ENCODE peak calls at places on chromosomes 12 and 14, in seven cellular contexts. One of them, this sample, is unnamed.

GRCh38 chr14:100239200-100239839 is 376 bp downstream of the YY1 start:
- DNase-seq in right lobe of liver: peak; percentile 66
- DNase-seq in left ventricle myocardium inferior: peak; percentile 33
- DNase-seq in colonic mucosa: peak; percentile 45
- DNase-seq in PC-3: no peak
- DNase-seq in lung: peak; percentile 36
- DNase-seq in A549: no peak
- DNase-seq in this sample: peak; percentile 15

GRCh38 chr14:100019156-100019882 is 45.9 kb upstream of the EVL start:
- DNase-seq in PC-3: no peak
- DNase-seq in colonic mucosa: no peak
- DNase-seq in left ventricle myocardium inferior: no peak
- DNase-seq in right lobe of liver: no peak
- DNase-seq in lung: no peak
- DNase-seq in A549: peak; percentile 29
- DNase-seq in this sample: no peak

GRCh38 chr12:132239392-132239791 is 90.0 kb downstream of the GALNT9 start:
- DNase-seq in left ventricle myocardium inferior: no peak
- DNase-seq in lung: no peak
- DNase-seq in colonic mucosa: no peak
- DNase-seq in right lobe of liver: no peak
- DNase-seq in PC-3: no peak
- DNase-seq in A549: no peak
- DNase-seq in this sample: no peak

GRCh38 chr14:36657409-36658090 is 4.1 kb upstream of the PAX9 start:
- DNase-seq in right lobe of liver: no peak
- DNase-seq in PC-3: peak; percentile 51
- DNase-seq in lung: no peak
- DNase-seq in colonic mucosa: no peak
- DNase-seq in left ventricle myocardium inferior: no peak
- DNase-seq in A549: no peak
- DNase-seq in this sample: no peak

GRCh38 chr12:72368719-72369505 is 96.7 kb downstream of the TRHDE start:
- DNase-seq in A549: no peak
- DNase-seq in PC-3: no peak
- DNase-seq in lung: no peak
- DNase-seq in colonic mucosa: no peak
- DNase-seq in left ventricle myocardium inferior: no peak
- DNase-seq in right lobe of liver: peak; percentile 42
- DNase-seq in this sample: no peak

GRCh38 chr12:95959107-95959506 is 16.0 kb downstream of the AMDHD1 start:
- DNase-seq in PC-3: peak; percentile 49
- DNase-seq in lung: no peak
- DNase-seq in A549: peak; percentile 33
- DNase-seq in right lobe of liver: no peak
- DNase-seq in colonic mucosa: no peak
- DNase-seq in left ventricle myocardium inferior: no peak
- DNase-seq in this sample: no peak

GRCh38 chr12:12859690-12860089 is 31.7 kb upstream of the GPRC5A start:
- DNase-seq in left ventricle myocardium inferior: no peak
- DNase-seq in A549: no peak
- DNase-seq in lung: no peak
- DNase-seq in right lobe of liver: no peak
- DNase-seq in colonic mucosa: no peak
- DNase-seq in PC-3: peak; percentile 75
- DNase-seq in this sample: no peak

GRCh38 chr12:52263761-52264434 is 10.5 kb upstream of the KRT86 start:
- DNase-seq in colonic mucosa: no peak
- DNase-seq in A549: no peak
- DNase-seq in PC-3: no peak
- DNase-seq in right lobe of liver: no peak
- DNase-seq in left ventricle myocardium inferior: no peak
- DNase-seq in lung: no peak
- DNase-seq in this sample: no peak

GRCh38 chr12:91984571-91984970 is 161.1 kb downstream of the BTG1 start:
- DNase-seq in right lobe of liver: no peak
- DNase-seq in colonic mucosa: no peak
- DNase-seq in lung: no peak
- DNase-seq in PC-3: peak; percentile 23
- DNase-seq in left ventricle myocardium inferior: no peak
- DNase-seq in A549: no peak
- DNase-seq in this sample: no peak

GRCh38 chr12:42588981-42589464 is 523 bp downstream of the PRICKLE1 start:
- DNase-seq in PC-3: peak; percentile 64
- DNase-seq in left ventricle myocardium inferior: peak; percentile 34
- DNase-seq in right lobe of liver: no peak
- DNase-seq in lung: peak; percentile 41
- DNase-seq in A549: peak; percentile 41
- DNase-seq in colonic mucosa: no peak
- DNase-seq in this sample: no peak

GRCh38 chr12:43306066-43306465 is 245.9 kb downstream of the ADAMTS20 start:
- DNase-seq in colonic mucosa: no peak
- DNase-seq in PC-3: peak; percentile 89
- DNase-seq in right lobe of liver: no peak
- DNase-seq in lung: no peak
- DNase-seq in left ventricle myocardium inferior: no peak
- DNase-seq in A549: peak; percentile 10
- DNase-seq in this sample: no peak

DNA sequence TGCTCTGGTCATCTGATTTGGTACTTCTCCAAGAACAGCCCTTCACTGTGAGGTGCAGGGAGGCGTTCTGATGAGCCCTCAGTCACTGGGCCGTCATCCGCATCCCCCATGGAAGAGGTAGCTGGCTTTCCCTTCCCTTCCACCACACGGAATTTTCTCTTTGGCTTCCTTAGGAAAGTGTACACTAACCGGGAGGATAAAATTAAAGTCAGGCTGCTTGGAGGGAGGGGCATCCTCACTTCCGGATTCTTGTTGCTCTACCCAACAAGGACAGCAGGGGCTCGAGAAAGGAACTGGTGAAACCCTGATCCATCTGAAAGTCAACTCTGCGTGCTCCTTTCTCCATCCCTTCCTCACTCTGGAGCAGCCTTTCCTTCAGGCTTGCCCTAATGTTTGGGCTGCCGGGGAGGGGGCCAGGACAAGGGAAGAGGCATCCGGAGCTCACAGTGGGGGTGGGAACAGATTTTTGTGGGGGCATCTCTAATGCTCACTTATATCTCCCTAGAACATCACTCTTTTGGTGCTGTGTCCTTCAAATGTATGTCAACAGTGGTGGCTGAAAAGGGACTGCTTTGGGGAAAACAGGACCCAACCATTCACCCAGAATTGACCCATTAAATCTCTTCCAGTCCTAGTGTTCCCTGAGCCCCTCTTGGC is 101.4 kb upstream of the FKBP4 start:
- DNase-seq in PC-3: no peak
- DNase-seq in left ventricle myocardium inferior: no peak
- DNase-seq in right lobe of liver: no peak
- DNase-seq in A549: no peak
- DNase-seq in colonic mucosa: no peak
- DNase-seq in lung: no peak
- DNase-seq in this sample: no peak
- TF ChIP-seq CTCF in PC-3: no peak
- TF ChIP-seq CTCF in left ventricle myocardium inferior: no peak
- TF ChIP-seq CTCF in right lobe of liver: no peak
- TF ChIP-seq CTCF in A549: no peak
- TF ChIP-seq CTCF in colonic mucosa: no peak
- TF ChIP-seq CTCF in lung: no peak
- TF ChIP-seq CTCF in this sample: peak; percentile 28

DNA sequence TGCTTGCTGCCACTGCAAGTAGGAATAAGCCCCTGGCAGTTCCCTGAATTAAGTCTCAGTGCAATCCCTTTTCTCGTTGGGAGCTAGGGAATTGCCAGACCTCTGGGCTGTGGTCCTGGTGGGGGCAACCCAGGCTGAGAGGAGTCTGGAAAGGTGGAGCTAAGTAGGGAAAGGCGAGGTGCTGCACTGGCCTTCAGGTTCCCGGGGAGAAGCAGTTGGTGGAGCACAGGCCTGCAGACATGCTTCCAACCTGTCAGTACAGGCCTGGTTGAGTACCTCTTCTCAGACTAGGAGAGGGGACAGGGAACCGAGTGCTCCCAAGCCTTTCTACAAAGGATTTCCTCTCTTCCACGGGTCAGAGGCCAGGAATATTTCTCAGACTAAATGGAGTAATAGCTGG is 1.5 kb downstream of the NRIP2 start:
- DNase-seq in A549: no peak
- DNase-seq in PC-3: no peak
- DNase-seq in left ventricle myocardium inferior: no peak
- DNase-seq in right lobe of liver: no peak
- DNase-seq in lung: no peak
- DNase-seq in colonic mucosa: no peak
- DNase-seq in this sample: no peak
- H3K27ac ChIP-seq in A549: no peak overlapping the region
- H3K27ac ChIP-seq in PC-3: no peak overlapping the region
- H3K27ac ChIP-seq in left ventricle myocardium inferior: peak overlapping the region; percentile 55
- H3K27ac ChIP-seq in right lobe of liver: no peak overlapping the region
- H3K27ac ChIP-seq in lung: no peak overlapping the region
- H3K27ac ChIP-seq in colonic mucosa: no peak overlapping the region
- H3K27ac ChIP-seq in this sample: no peak overlapping the region

GRCh38 chr14:104375551-104376201 is 203.9 kb upstream of the C14orf180 start:
- DNase-seq in lung: no peak
- DNase-seq in A549: no peak
- DNase-seq in right lobe of liver: no peak
- DNase-seq in PC-3: no peak
- DNase-seq in colonic mucosa: no peak
- DNase-seq in left ventricle myocardium inferior: no peak
- DNase-seq in this sample: no peak
- H3K9me3 ChIP-seq in lung: peaks cover 18% of the 10 kb centered on the region
- H3K9me3 ChIP-seq in A549: peaks cover 3% of the 10 kb centered on the region
- H3K9me3 ChIP-seq in right lobe of liver: no peaks in the 10 kb centered on the region
- H3K9me3 ChIP-seq in PC-3: no peaks in the 10 kb centered on the region
- H3K9me3 ChIP-seq in colonic mucosa: no peaks in the 10 kb centered on the region
- H3K9me3 ChIP-seq in left ventricle myocardium inferior: peaks cover 15% of the 10 kb centered on the region
- H3K9me3 ChIP-seq in this sample: peaks cover 13% of the 10 kb centered on the region

GRCh38 chr14:50311974-50312733 is at the start of the genes DMAC2L and L2HGDH:
- DNase-seq in left ventricle myocardium inferior: peak; percentile 93
- DNase-seq in right lobe of liver: peak; percentile 96
- DNase-seq in A549: peak; percentile 97
- DNase-seq in lung: peak; percentile 95
- DNase-seq in colonic mucosa: peak; percentile 97
- DNase-seq in PC-3: peak; percentile 98
- DNase-seq in this sample: peak; percentile 85
- TF ChIP-seq CTCF in left ventricle myocardium inferior: no peak
- TF ChIP-seq CTCF in right lobe of liver: peak; percentile 1
- TF ChIP-seq CTCF in A549: no peak
- TF ChIP-seq CTCF in lung: no peak
- TF ChIP-seq CTCF in colonic mucosa: no peak
- TF ChIP-seq CTCF in PC-3: peak; percentile 20
- TF ChIP-seq CTCF in this sample: no peak

DNA sequence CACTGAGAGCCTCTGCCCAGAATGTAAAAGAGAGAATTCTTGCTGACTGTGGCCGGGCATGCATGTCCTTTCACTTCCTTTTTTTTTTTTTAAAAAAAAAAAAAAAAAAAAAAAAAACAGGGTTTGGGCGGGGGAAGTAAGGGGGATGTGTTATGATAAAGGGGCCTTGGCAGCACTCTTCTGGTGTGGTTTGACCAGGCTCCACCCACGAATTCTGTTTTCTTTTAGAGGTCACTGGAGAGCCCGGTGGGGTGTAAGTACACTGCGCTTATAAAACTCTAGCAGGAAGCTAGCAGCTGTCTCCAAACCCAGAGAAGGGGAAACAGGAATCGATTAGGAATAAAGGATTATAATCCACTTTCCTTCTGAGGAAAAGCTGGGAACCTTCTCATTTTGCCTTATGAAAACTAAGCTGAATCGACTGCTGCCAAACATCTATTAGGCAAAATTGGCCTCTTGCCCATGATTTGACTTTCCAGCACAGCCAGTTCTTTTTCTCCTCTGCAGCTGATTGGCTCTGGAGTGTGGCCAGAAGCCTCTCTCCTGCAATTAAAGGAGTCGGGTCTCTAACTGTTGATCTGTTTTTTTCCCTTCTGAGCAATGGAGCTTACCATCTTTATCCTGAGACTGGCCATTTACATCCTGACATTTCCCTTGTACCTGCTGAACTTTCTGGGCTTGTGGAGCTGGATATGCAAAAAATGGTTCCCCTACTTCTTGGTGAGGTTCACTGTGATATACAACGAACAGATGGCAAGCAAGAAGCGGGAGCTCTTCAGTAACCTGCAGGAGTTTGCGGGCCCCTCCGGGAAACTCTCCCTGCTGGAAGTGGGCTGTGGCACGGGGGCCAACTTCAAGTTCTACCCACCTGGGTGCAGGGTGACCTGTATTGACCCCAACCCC is 27.7 kb upstream of the HIGD1C start:
- DNase-seq in colonic mucosa: peak; percentile 97
- DNase-seq in lung: peak; percentile 93
- DNase-seq in left ventricle myocardium inferior: peak; percentile 90
- DNase-seq in A549: no peak
- DNase-seq in PC-3: peak; percentile 78
- DNase-seq in right lobe of liver: peak; percentile 95
- DNase-seq in this sample: no peak
- H3K27ac ChIP-seq in colonic mucosa: peak overlapping the region; percentile 92
- H3K27ac ChIP-seq in lung: peak overlapping the region; percentile 94
- H3K27ac ChIP-seq in left ventricle myocardium inferior: peak overlapping the region; percentile 94
- H3K27ac ChIP-seq in A549: peak overlapping the region; percentile 15
- H3K27ac ChIP-seq in PC-3: no peak overlapping the region
- H3K27ac ChIP-seq in right lobe of liver: peak overlapping the region; percentile 76
- H3K27ac ChIP-seq in this sample: no peak overlapping the region

GRCh38 chr12:56804684-56805083 is 41.6 kb downstream of the HSD17B6 start:
- DNase-seq in lung: no peak
- DNase-seq in PC-3: no peak
- DNase-seq in right lobe of liver: no peak
- DNase-seq in left ventricle myocardium inferior: no peak
- DNase-seq in colonic mucosa: no peak
- DNase-seq in A549: no peak
- DNase-seq in this sample: no peak

GRCh38 chr12:56806303-56806702 is 43.2 kb downstream of the HSD17B6 start:
- DNase-seq in A549: no peak
- DNase-seq in PC-3: no peak
- DNase-seq in lung: no peak
- DNase-seq in left ventricle myocardium inferior: no peak
- DNase-seq in right lobe of liver: no peak
- DNase-seq in colonic mucosa: no peak
- DNase-seq in this sample: no peak

GRCh38 chr12:56804169-56804568 is 41.0 kb downstream of the HSD17B6 start:
- DNase-seq in PC-3: no peak
- DNase-seq in colonic mucosa: no peak
- DNase-seq in lung: no peak
- DNase-seq in A549: no peak
- DNase-seq in right lobe of liver: no peak
- DNase-seq in left ventricle myocardium inferior: no peak
- DNase-seq in this sample: no peak

GRCh38 chr12:56803750-56804149 is 40.6 kb downstream of the HSD17B6 start:
- DNase-seq in colonic mucosa: no peak
- DNase-seq in right lobe of liver: peak; percentile 75
- DNase-seq in PC-3: peak; percentile 25
- DNase-seq in lung: no peak
- DNase-seq in A549: no peak
- DNase-seq in left ventricle myocardium inferior: peak; percentile 26
- DNase-seq in this sample: no peak

GRCh38 chr12:56805282-56805855 is 42.2 kb downstream of the HSD17B6 start:
- DNase-seq in colonic mucosa: no peak
- DNase-seq in PC-3: no peak
- DNase-seq in lung: no peak
- DNase-seq in right lobe of liver: no peak
- DNase-seq in left ventricle myocardium inferior: no peak
- DNase-seq in A549: no peak
- DNase-seq in this sample: no peak
- H3K9me3 ChIP-seq in colonic mucosa: peaks cover 6% of the 10 kb centered on the region
- H3K9me3 ChIP-seq in PC-3: no peaks in the 10 kb centered on the region
- H3K9me3 ChIP-seq in lung: peaks cover 8% of the 10 kb centered on the region
- H3K9me3 ChIP-seq in right lobe of liver: no peaks in the 10 kb centered on the region
- H3K9me3 ChIP-seq in left ventricle myocardium inferior: peaks cover 29% of the 10 kb centered on the region
- H3K9me3 ChIP-seq in A549: no peaks in the 10 kb centered on the region
- H3K9me3 ChIP-seq in this sample: peaks cover 22% of the 10 kb centered on the region

This sample was measured in CD4-positive, alpha-beta T cell.